ENCODE peak calls at places on chromosomes 7 and 10, in four cellular contexts. V, L, F and M are unnamed samples.

GRCh38 chr7:2540641-2541051 is 14.7 kb downstream of the BRAT1 start:
- DNase-seq in L (peak; percentile 6), V (no peak), F (no peak), M (no peak)

GRCh38 chr10:132784582-132785432 is 1.1 kb downstream of the NKX6-2 start:
- DNase-seq in L (no peak), V (no peak), F (no peak), M (no peak)

GRCh38 chr7:11706666-11707605 is 125.1 kb downstream of the THSD7A start:
- DNase-seq in L (peak; percentile 8), F (no peak), V (no peak), M (no peak)

GRCh38 chr7:116122972-116123595 is 87.3 kb upstream of the TES start:
- DNase-seq in L (no peak), F (peak; percentile 47), V (no peak), M (no peak)

GRCh38 chr7:28755255-28755654 is 202.9 kb downstream of the TRIL start:
- DNase-seq in V (no peak), F (no peak), L (no peak), M (no peak)

GRCh38 chr10:15309221-15309620 is 61.9 kb downstream of the FAM171A1 start:
- DNase-seq in V (no peak), F (no peak), L (no peak), M (no peak)

GRCh38 chr10:132518572-132519381 is 18.8 kb upstream of the INPP5A start:
- DNase-seq in F (peak; percentile 55), L (peak; percentile 87), V (peak; percentile 86), M (no peak)

GRCh38 chr7:141512597-141512996 is 38.6 kb upstream of the AGK start:
- DNase-seq in F (no peak), V (no peak), L (no peak), M (no peak)

GRCh38 chr10:113020838-113021237 is 70.8 kb downstream of the TCF7L2 start:
- DNase-seq in L (no peak), F (peak; percentile 24), V (no peak), M (no peak)

GRCh38 chr7:101161692-101162461 is 3.5 kb downstream of the VGF start:
- DNase-seq in F (no peak), V (no peak), L (no peak), M (no peak)

GRCh38 chr7:101164071-101164840 is 1.1 kb downstream of the VGF start:
- DNase-seq in F (peak; percentile 79), L (no peak), V (no peak), M (no peak)

GRCh38 chr7:101160917-101161316 is 4.5 kb downstream of the VGF start:
- DNase-seq in L (no peak), V (no peak), F (no peak), M (no peak)

GRCh38 chr7:101163281-101164070 is 1.9 kb downstream of the VGF start:
- DNase-seq in V (no peak), L (no peak), F (no peak), M (no peak)

GRCh38 chr7:101162551-101163280 is 2.7 kb downstream of the VGF start:
- DNase-seq in V (peak; percentile 27), F (peak; percentile 52), L (peak; percentile 57), M (no peak)
- H3K4me3 ChIP-seq in V (peak overlapping the region; percentile 55), F (no peak overlapping the region), L (peak overlapping the region; percentile 31), M (no peak overlapping the region)

DNA sequence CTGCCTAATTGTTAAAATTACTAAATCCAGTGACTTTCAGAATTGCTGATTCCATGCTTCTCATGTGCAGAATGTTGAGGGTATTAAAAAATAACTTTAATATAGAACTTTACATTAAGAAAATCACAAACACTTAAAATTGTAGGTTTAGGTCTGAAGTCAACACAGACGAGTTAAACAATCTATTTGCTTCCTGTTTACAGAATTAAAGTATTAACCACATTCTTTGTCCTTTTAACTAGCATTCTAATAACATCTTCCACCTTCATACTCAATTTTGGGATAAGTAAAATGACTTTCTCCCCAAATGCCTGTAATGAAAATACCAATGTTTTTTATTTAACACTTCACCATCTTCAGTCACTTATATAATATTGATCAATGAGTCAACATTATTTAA is 2.2 kb downstream of the ITGB1 start:
- DNase-seq in V (no peak), F (no peak), L (no peak), M (no peak)
- H3K4me3 ChIP-seq in V (peak overlapping the region; percentile 97), F (peak overlapping the region; percentile 90), L (peak overlapping the region; percentile 98), M (peak overlapping the region; percentile 93)

DNA sequence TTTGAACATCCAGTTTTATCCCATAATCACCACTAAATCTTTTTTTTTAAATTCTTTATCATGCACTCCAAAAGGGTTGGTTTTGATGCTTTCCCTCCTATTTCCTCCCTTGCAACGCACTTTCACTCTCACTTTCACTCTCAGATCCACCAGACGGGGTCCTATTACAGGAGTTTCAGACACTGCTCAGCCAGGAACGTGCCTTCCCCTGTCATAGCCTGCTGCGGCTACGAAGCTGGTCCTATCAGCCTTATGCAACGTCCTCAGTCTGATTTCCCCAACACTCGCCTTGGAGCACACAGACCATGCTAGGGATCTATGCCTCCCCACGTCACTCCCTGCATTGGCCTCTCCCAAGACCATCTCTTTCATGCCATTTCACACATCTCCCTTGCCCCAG is 23.4 kb downstream of the ZPBP start:
- DNase-seq in L (no peak), F (no peak), V (no peak), M (no peak)
- H3K4me3 ChIP-seq in L (peak overlapping the region; percentile 36), F (peak overlapping the region; percentile 82), V (peak overlapping the region; percentile 74), M (peak overlapping the region; percentile 61)

DNA sequence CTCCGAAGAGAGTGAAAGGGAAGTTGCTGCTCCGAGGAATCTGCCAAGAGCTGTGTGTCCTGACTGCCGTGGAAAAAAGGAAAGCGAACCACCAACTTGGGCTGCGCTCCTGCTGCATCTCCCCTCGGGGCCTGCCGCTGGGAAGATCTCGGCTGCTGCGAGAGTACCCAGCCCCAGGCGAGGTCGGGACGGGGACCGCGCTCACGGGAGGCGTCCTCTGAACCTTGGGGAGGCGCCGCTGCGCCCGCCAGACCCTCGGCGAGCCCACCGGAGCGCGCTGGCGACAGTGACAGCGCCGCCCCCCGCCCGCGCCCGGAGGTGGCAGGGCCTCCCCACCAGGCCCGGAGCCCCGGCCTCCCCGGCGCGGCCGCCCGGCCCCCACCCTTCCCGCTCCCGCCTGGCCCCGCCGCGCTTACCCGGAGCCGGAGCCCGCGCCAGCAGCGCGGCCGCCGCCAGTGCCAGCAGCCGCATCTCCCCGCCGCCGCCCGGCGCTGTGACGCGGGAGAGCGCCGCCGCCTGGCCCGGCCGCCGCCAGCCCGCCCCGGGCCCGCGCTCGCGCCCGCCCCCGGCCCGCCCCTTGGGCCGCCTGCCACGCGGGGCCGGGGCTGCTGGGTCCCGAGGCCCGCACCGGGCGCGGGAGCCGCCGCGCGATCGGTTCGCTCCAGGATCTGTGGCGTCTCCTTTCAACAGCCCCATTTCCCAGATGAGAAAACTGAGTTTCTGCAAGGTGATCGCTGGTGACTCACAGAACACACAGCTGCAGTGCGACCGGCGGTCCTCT is at the start of gene VSTM4:
- DNase-seq in F (peak; percentile 45), L (no peak), V (peak; percentile 61), M (no peak)
- H3K4me3 ChIP-seq in F (peak within 1 kb of the TSS; percentile 84), L (peak within 1 kb of the TSS; percentile 47), V (peak within 1 kb of the TSS; percentile 77), M (no peak within 1 kb of the TSS)

DNA sequence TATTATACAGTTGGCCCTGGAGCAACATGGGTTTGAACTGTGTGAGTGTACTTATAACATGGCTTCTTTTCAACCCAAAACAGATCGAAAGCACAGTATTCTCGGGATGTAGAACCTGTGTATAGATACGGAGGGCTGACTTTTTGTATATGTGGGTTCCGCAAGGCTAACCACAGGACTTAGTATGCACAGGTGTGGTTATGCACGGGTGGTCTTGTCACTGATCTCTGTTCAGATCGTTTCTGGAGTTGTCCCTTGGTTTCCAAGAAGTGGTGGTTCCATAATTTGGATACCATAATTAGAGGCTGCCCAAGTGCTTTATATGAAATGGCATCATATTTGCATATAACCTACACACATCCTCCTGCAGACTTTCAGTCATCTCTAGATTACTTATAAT is 10.9 kb upstream of the BHLHA15 start:
- DNase-seq in V (no peak), L (no peak), F (no peak), M (no peak)
- H3K4me3 ChIP-seq in V (no peak overlapping the region), L (no peak overlapping the region), F (no peak overlapping the region), M (no peak overlapping the region)

DNA sequence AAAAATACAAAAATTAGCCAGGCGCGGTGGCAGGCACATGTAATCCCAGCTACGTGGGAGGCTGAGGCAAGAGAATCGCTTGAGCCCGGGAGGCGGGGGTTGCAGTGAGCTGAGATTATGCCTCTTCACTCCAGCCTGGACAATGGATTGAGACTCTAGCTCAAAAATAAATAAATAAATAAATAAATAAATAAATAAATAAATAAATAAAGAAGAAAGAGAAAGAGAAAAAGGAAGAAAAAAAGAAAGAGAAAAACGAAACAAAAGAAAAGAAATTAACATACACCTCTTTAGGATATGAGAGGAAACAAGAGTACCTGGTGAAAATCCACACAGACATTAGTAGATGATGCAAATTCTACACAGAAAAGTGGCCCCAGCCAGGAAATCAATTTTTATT is 713.7 kb upstream of the POT1 start:
- DNase-seq in F (no peak), V (no peak), L (no peak), M (no peak)
- H3K4me3 ChIP-seq in F (no peak overlapping the region), V (no peak overlapping the region), L (no peak overlapping the region), M (no peak overlapping the region)

GRCh38 chr10:96304241-96304640 is at the start of gene DNTT:
- DNase-seq in L (no peak), V (no peak), F (no peak), M (no peak)
- H3K4me3 ChIP-seq in L (no peak within 1 kb of the TSS), V (no peak within 1 kb of the TSS), F (no peak within 1 kb of the TSS), M (no peak within 1 kb of the TSS)